ENCODE peak calls at places on chromosomes 7 and 10, in eight cellular contexts. U, D, T, L, J, P, S and Y are unnamed samples.
A peak's percentile ranks its signal among the peaks of the same experiment; 100 is the strongest.

GRCh38 chr10:69318997-69319727 is 40.9 kb downstream of the HK1 start:
- DNase-seq in U (peak; percentile 95), D (peak; percentile 68), T (peak; percentile 76), L (peak; percentile 79), J (peak; percentile 92), P (peak; percentile 91), S (peak; percentile 79), Y (peak; percentile 86)

GRCh38 chr7:29327455-29327854 is 132.9 kb downstream of the CHN2 start:
- DNase-seq in U (no peak), D (no peak), T (no peak), L (no peak), J (no peak), P (no peak), S (no peak), Y (no peak)

GRCh38 chr7:73428697-73429005 is 4.9 kb upstream of the FZD9 start:
- DNase-seq in U (peak; percentile 49), D (no peak), T (no peak), L (no peak), J (no peak), P (no peak), S (no peak), Y (no peak)

GRCh38 chr10:55091691-55092328 is 290.8 kb upstream of the PCDH15 start:
- DNase-seq in U (no peak), D (peak; percentile 11), T (peak; percentile 54), L (no peak), J (no peak), P (no peak), S (no peak), Y (no peak)

GRCh38 chr7:4234498-4234855 is 447.6 kb upstream of the FOXK1 start:
- DNase-seq in U (no peak), D (no peak), T (no peak), L (no peak), J (no peak), P (no peak), S (no peak), Y (no peak)

GRCh38 chr10:76150139-76150885 is 718.9 kb downstream of the LRMDA start:
- DNase-seq in U (no peak), D (peak; percentile 29), T (peak; percentile 50), L (peak; percentile 42), J (no peak), P (no peak), S (no peak), Y (peak; percentile 76)

GRCh38 chr7:116576350-116577319 is 51.8 kb downstream of the CAV1 start:
- DNase-seq in U (no peak), D (peak; percentile 89), T (peak; percentile 95), L (no peak), J (no peak), P (no peak), S (no peak), Y (no peak)

GRCh38 chr7:22853674-22854157 is 31.1 kb upstream of the TOMM7 start:
- DNase-seq in U (no peak), D (peak; percentile 51), T (peak; percentile 34), L (no peak), J (no peak), P (no peak), S (peak; percentile 77), Y (no peak)

GRCh38 chr7:47293884-47294568 is 287.9 kb downstream of the TNS3 start:
- DNase-seq in U (peak; percentile 89), D (peak; percentile 20), T (no peak), L (peak; percentile 85), J (peak; percentile 77), P (no peak), S (no peak), Y (no peak)

GRCh38 chr10:69890065-69890831 is 88.5 kb downstream of the COL13A1 start:
- DNase-seq in U (no peak), D (no peak), T (no peak), L (no peak), J (peak; percentile 42), P (no peak), S (no peak), Y (no peak)

GRCh38 chr10:98186681-98187080 is 52.2 kb downstream of the R3HCC1L start:
- DNase-seq in U (no peak), D (no peak), T (no peak), L (no peak), J (no peak), P (no peak), S (no peak), Y (no peak)

GRCh38 chr7:140596751-140597424 is 43.7 kb downstream of the DENND2A start:
- DNase-seq in U (no peak), D (peak; percentile 83), T (peak; percentile 51), L (peak; percentile 28), J (no peak), P (no peak), S (no peak), Y (no peak)

GRCh38 chr10:95395947-95396449 is 105.2 kb upstream of the PDLIM1 start:
- DNase-seq in U (peak; percentile 92), D (no peak), T (peak; percentile 31), L (no peak), J (peak; percentile 81), P (peak; percentile 76), S (no peak), Y (peak; percentile 69)

GRCh38 chr10:8058274-8059111 is 4.0 kb downstream of the GATA3 start:
- DNase-seq in U (no peak), D (no peak), T (no peak), L (no peak), J (no peak), P (no peak), S (no peak), Y (no peak)

GRCh38 chr10:43200538-43201390 is 62.5 kb downstream of the CSGALNACT2 start:
- DNase-seq in U (peak; percentile 46), D (no peak), T (no peak), L (peak; percentile 10), J (peak; percentile 32), P (peak; percentile 55), S (no peak), Y (peak; percentile 22)

GRCh38 chr7:113402005-113402404 is 283.7 kb upstream of the SMIM30 start:
- DNase-seq in U (no peak), D (no peak), T (no peak), L (no peak), J (no peak), P (no peak), S (no peak), Y (no peak)
- H3K27ac ChIP-seq in U (no peak overlapping the region), D (no peak overlapping the region), T (no peak overlapping the region), L (no peak overlapping the region), J (no peak overlapping the region), P (no peak overlapping the region), S (no peak overlapping the region), Y (no peak overlapping the region)

DNA sequence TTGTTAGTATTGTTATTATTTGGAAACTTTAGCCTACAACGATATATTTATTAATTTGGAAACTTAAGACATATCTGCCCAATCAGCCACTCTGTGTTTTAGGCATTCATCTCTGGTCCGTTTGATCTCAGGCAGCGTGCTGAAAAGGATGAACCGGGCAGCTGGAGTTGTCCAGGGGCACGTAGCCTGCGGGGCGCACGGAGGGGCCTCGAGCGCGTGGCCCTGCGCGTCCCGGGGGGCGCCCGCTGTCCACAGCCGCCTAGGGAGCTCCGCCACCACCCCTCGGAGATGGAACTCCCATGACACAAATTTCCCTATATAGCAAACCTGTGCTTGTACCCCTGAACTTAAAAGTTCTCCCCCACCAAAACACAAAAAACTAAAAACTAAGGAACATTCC is 24.3 kb upstream of the MKI67 start:
- DNase-seq in U (no peak), D (no peak), T (no peak), L (no peak), J (no peak), P (no peak), S (no peak), Y (no peak)
- H3K4me1 ChIP-seq in U (no peaks in the 10 kb centered on the region), D (no peaks in the 10 kb centered on the region), T (peaks cover 4% of the 10 kb centered on the region), L (peaks cover 3% of the 10 kb centered on the region), J (no peaks in the 10 kb centered on the region), P (peaks cover 3% of the 10 kb centered on the region), S (peaks cover 4% of the 10 kb centered on the region), Y (no peaks in the 10 kb centered on the region)

GRCh38 chr7:101200504-101200861 is 353 bp downstream of the MOGAT3 start:
- DNase-seq in U (no peak), D (no peak), T (no peak), L (no peak), J (no peak), P (no peak), S (no peak), Y (no peak)

GRCh38 chr7:101198476-101198875 is 2.4 kb downstream of the MOGAT3 start:
- DNase-seq in U (no peak), D (no peak), T (no peak), L (no peak), J (no peak), P (no peak), S (no peak), Y (no peak)

GRCh38 chr7:101202603-101202918 is 1.7 kb upstream of the MOGAT3 start:
- DNase-seq in U (no peak), D (no peak), T (no peak), L (no peak), J (no peak), P (no peak), S (no peak), Y (no peak)

GRCh38 chr7:101200862-101201599 is at the start of gene MOGAT3:
- DNase-seq in U (no peak), D (no peak), T (no peak), L (no peak), J (no peak), P (no peak), S (no peak), Y (no peak)

GRCh38 chr7:101201695-101202602 is 1.1 kb upstream of the MOGAT3 start:
- DNase-seq in U (no peak), D (peak; percentile 21), T (no peak), L (no peak), J (no peak), P (no peak), S (no peak), Y (no peak)
- H3K27ac ChIP-seq in U (no peak overlapping the region), D (no peak overlapping the region), T (no peak overlapping the region), L (no peak overlapping the region), J (no peak overlapping the region), P (no peak overlapping the region), S (no peak overlapping the region), Y (no peak overlapping the region)

GRCh38 chr7:99081209-99081608 is 62.7 kb downstream of the SMURF1 start:
- DNase-seq in U (no peak), D (no peak), T (no peak), L (no peak), J (no peak), P (no peak), S (no peak), Y (no peak)

GRCh38 chr7:99079104-99079503 is 64.8 kb downstream of the SMURF1 start:
- DNase-seq in U (no peak), D (no peak), T (no peak), L (no peak), J (no peak), P (no peak), S (no peak), Y (no peak)

GRCh38 chr7:99078416-99078815 is 65.5 kb downstream of the SMURF1 start:
- DNase-seq in U (no peak), D (no peak), T (no peak), L (no peak), J (no peak), P (no peak), S (no peak), Y (no peak)

GRCh38 chr7:99083068-99083651 is 60.7 kb downstream of the SMURF1 start:
- DNase-seq in U (no peak), D (peak; percentile 38), T (peak; percentile 54), L (no peak), J (no peak), P (no peak), S (no peak), Y (no peak)

DNA sequence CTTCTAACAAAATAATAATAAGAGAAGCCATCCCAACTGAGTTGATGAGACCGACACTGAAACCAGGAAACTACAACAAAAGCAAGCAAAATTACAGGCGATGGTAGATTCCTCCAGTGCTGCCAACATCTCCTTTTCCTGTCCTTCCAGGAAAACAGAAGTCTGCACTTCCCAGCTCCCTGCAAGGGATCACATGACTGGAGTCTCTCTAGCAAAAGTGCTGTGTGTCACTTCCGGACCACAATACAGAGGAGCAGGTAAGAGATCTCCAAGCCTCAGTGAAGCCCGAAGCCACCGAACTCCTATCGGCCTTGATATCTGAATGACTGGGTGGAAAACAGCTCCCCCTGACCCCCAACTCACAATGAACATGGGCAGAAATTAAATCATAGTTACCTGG is 63.2 kb downstream of the SMURF1 start:
- DNase-seq in U (no peak), D (no peak), T (no peak), L (no peak), J (no peak), P (no peak), S (no peak), Y (no peak)
- H3K4me1 ChIP-seq in U (peaks cover 8% of the 10 kb centered on the region), D (no peaks in the 10 kb centered on the region), T (peaks cover 18% of the 10 kb centered on the region), L (peaks cover 5% of the 10 kb centered on the region), J (peaks cover 15% of the 10 kb centered on the region), P (peaks cover 22% of the 10 kb centered on the region), S (peaks cover 14% of the 10 kb centered on the region), Y (peaks cover 14% of the 10 kb centered on the region)